ENCODE peak calls at places on chromosomes 2 and 18, in six cellular contexts. P is A549, D is uterus, T is esophagus squamous epithelium, X is right lobe of liver, M is K562. U is an unnamed sample.
A peak's percentile ranks its signal among the peaks of the same experiment; 100 is the strongest.

GRCh38 chr18:36808681-36809080 is 20.1 kb downstream of the TPGS2 start:
- DNase-seq in M (no peak), D (no peak), X (no peak), T (no peak), P (no peak), U (no peak)

GRCh38 chr2:150165479-150165878 is 322.0 kb downstream of the RND3 start:
- DNase-seq in T (no peak), M (no peak), P (no peak), X (no peak), D (no peak), U (no peak)

GRCh38 chr2:174878537-174879147 is 114.4 kb upstream of the CHRNA1 start:
- DNase-seq in D (peak; percentile 16), X (no peak), M (no peak), T (no peak), P (no peak), U (no peak)

GRCh38 chr2:658426-658825 is 18.8 kb downstream of the TMEM18 start:
- DNase-seq in M (no peak), T (no peak), P (no peak), X (no peak), D (no peak), U (no peak)

GRCh38 chr18:33421225-33421624 is 19.3 kb downstream of the CCDC178 start:
- DNase-seq in M (no peak), P (no peak), X (no peak), T (no peak), D (no peak), U (no peak)

GRCh38 chr2:117833911-117834310 is 19.4 kb downstream of the DDX18 start:
- DNase-seq in T (no peak), P (no peak), D (no peak), X (no peak), M (no peak), U (no peak)

GRCh38 chr2:218265626-218266025 is 4.3 kb downstream of the AAMP start:
- DNase-seq in D (no peak), M (no peak), X (no peak), T (no peak), P (no peak), U (no peak)

GRCh38 chr2:149119358-149119757 is 80.9 kb downstream of the LYPD6B start:
- DNase-seq in T (no peak), P (no peak), M (no peak), X (no peak), D (no peak), U (no peak)

GRCh38 chr2:71101656-71102055 is 28.4 kb downstream of the MCEE start:
- DNase-seq in M (no peak), P (no peak), T (no peak), X (no peak), D (no peak), U (no peak)

GRCh38 chr18:56043691-56044090 is 455.7 kb upstream of the TCF4 start:
- DNase-seq in X (no peak), M (no peak), T (no peak), P (no peak), D (no peak), U (no peak)

GRCh38 chr2:143473206-143473605 is 344.0 kb downstream of the ARHGAP15 start:
- DNase-seq in X (no peak), P (no peak), M (no peak), D (no peak), T (no peak), U (no peak)

GRCh38 chr2:135925571-135925970 is 49.3 kb upstream of the MCM6 start:
- DNase-seq in D (no peak), P (no peak), X (no peak), T (no peak), M (no peak), U (no peak)

GRCh38 chr2:85425588-85425987 is 7.1 kb downstream of the SH2D6 start:
- DNase-seq in P (no peak), D (no peak), T (no peak), X (peak; percentile 76), M (no peak), U (no peak)

GRCh38 chr2:132009874-132010521 is 151.8 kb downstream of the ANKRD30BL start:
- DNase-seq in P (no peak), D (no peak), X (no peak), M (no peak), T (no peak), U (no peak)

GRCh38 chr2:222318026-222318711 is 19.4 kb upstream of the PAX3 start:
- DNase-seq in D (no peak), T (no peak), P (peak; percentile 73), M (peak; percentile 17), X (peak; percentile 61), U (peak; percentile 57)

GRCh38 chr2:97889156-97889555 is 106.6 kb downstream of the TMEM131 start:
- DNase-seq in X (no peak), M (no peak), T (no peak), P (no peak), D (no peak), U (no peak)

GRCh38 chr18:79518028-79518682 is 122.4 kb downstream of the NFATC1 start:
- DNase-seq in P (no peak), X (no peak), T (no peak), M (no peak), D (no peak), U (no peak)

GRCh38 chr2:210189452-210190143 is 18.4 kb upstream of the KANSL1L start:
- DNase-seq in X (no peak), T (no peak), D (no peak), M (no peak), P (peak; percentile 6), U (no peak)

GRCh38 chr18:73258375-73259087 is 390.7 kb upstream of the NETO1 start:
- DNase-seq in D (no peak), T (no peak), P (peak; percentile 42), M (peak; percentile 10), X (no peak), U (no peak)

GRCh38 chr2:199581504-199581903 is 123.8 kb upstream of the SATB2 start:
- DNase-seq in T (no peak), P (no peak), X (no peak), D (no peak), M (no peak), U (no peak)

GRCh38 chr2:68320118-68320641 is 431 bp upstream of the CNRIP1 start:
- DNase-seq in T (no peak), D (peak; percentile 26), M (peak; percentile 35), P (no peak), X (no peak), U (peak; percentile 96)

GRCh38 chr2:231191896-231192872 is 6.2 kb upstream of the ARMC9 start:
- DNase-seq in D (peak; percentile 96), T (no peak), M (peak; percentile 50), X (peak; percentile 68), P (peak; percentile 60), U (peak; percentile 52)

GRCh38 chr2:207039225-207039624 is 99.9 kb downstream of the CPO start:
- DNase-seq in P (no peak), M (no peak), T (no peak), X (no peak), D (no peak), U (no peak)

GRCh38 chr2:45732436-45732835 is 81.0 kb downstream of the PRKCE start:
- DNase-seq in T (no peak), M (no peak), X (no peak), P (no peak), D (no peak), U (no peak)

GRCh38 chr2:45724329-45724728 is 72.9 kb downstream of the PRKCE start:
- DNase-seq in X (no peak), M (no peak), T (no peak), P (no peak), D (no peak), U (no peak)

GRCh38 chr2:45729753-45730512 is 78.5 kb downstream of the PRKCE start:
- DNase-seq in M (peak; percentile 44), T (no peak), P (peak; percentile 53), X (no peak), D (no peak), U (peak; percentile 6)

GRCh38 chr2:45731146-45731545 is 79.7 kb downstream of the PRKCE start:
- DNase-seq in D (no peak), P (no peak), T (no peak), M (no peak), X (no peak), U (no peak)

GRCh38 chr2:45728458-45728942 is 77.0 kb downstream of the PRKCE start:
- DNase-seq in T (no peak), D (no peak), P (no peak), M (no peak), X (no peak), U (no peak)
- TF ChIP-seq POLR2A in T (no peak), D (no peak), P (no peak), M (no peak), X (no peak), U (no peak)

GRCh38 chr2:144524190-144524957 is 4.5 kb upstream of the ZEB2 start:
- DNase-seq in X (peak; percentile 67), T (no peak), P (no peak), M (peak; percentile 81), D (peak; percentile 57), U (peak; percentile 54)
- TF ChIP-seq POLR2A in X (no peak), T (no peak), P (no peak), M (peak; percentile 36), D (no peak), U (no peak)

GRCh38 chr2:239765911-239766310 is 259.2 kb downstream of the NDUFA10 start:
- DNase-seq in T (no peak), P (no peak), D (no peak), X (no peak), M (no peak), U (no peak)

GRCh38 chr2:239762106-239762505 is 263.0 kb downstream of the NDUFA10 start:
- DNase-seq in X (no peak), P (no peak), D (no peak), T (no peak), M (no peak), U (no peak)

GRCh38 chr2:239765076-239765845 is 259.9 kb downstream of the NDUFA10 start:
- DNase-seq in M (no peak), T (no peak), X (no peak), P (no peak), D (no peak), U (no peak)

GRCh38 chr2:239762742-239763269 is 262.3 kb downstream of the NDUFA10 start:
- DNase-seq in T (no peak), M (no peak), D (no peak), X (no peak), P (no peak), U (no peak)

DNA sequence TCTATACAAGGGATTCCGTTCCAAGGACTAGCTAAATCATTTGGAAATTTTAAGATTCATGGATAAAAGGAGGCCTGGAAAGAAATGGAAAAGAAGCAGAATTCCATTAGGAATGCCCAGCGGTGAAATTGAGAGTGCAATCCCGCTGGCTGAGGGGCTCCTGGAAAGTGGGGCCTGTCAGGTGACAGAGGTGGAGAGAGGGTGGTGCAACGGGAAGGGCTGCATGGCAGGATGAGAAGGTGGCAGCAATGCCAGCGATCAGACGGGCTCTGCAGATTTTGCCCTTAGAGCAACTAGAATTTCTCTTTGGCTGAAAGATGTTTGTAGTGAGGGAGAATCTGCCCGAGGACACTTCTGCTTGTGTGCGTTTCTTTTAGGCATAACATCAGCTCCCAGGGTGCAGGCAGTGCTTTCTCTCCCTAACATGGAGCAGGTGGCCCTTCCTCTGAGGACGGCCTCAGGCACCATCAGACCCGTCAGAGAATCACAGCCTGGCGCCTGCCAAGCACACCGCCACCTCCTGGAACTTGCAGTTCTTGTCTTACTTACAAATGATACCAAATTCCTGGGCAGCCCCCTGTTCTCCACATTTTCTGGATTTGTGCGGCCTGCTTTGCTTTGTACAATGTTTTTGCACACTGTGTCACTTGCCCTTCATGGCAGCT is 261.6 kb downstream of the NDUFA10 start:
- DNase-seq in D (no peak), X (no peak), P (no peak), T (no peak), M (no peak), U (no peak)
- TF ChIP-seq POLR2A in D (no peak), X (no peak), P (no peak), T (no peak), M (no peak), U (no peak)

GRCh38 chr2:64018715-64019082 is 529 bp downstream of the VPS54 start:
- DNase-seq in M (no peak), T (no peak), D (peak; percentile 48), X (no peak), P (no peak), U (peak; percentile 86)
- TF ChIP-seq POLR2A in M (no peak), T (no peak), D (no peak), X (no peak), P (no peak), U (no peak)

U was measured in erythroblast.